ENCODE peak calls at places on chromosomes 7 and 10, in seven cellular contexts. W is activated T-cell treated with anti-CD3 and anti-CD28 coated beads, Interleukin-2, amount 50 U/mL, for 48 hours; H is ACHN; V is AG08396; F is heart right ventricle; M is WTC11; Z is GM12865. X is an unnamed sample.

GRCh38 chr7:98387544-98388226 is 13.2 kb downstream of the BAIAP2L1 start:
- DNase-seq in Z (no peak), F (no peak), M (no peak), H (no peak), W (no peak), V (no peak), X (no peak)

GRCh38 chr7:117165656-117166055 is 157.2 kb downstream of the WNT2 start:
- DNase-seq in F (no peak), V (no peak), M (no peak), W (no peak), H (no peak), Z (peak; percentile 22), X (no peak)

GRCh38 chr7:32928785-32929184 is 28.5 kb upstream of the FKBP9 start:
- DNase-seq in M (no peak), F (no peak), V (no peak), W (no peak), H (no peak), Z (no peak), X (no peak)

GRCh38 chr7:1242601-1243289 is 10.1 kb downstream of the UNCX start:
- DNase-seq in M (no peak), H (no peak), F (no peak), V (no peak), Z (no peak), W (peak; percentile 35), X (no peak)

GRCh38 chr10:133379801-133380666 is 972 bp downstream of the PAOX start:
- DNase-seq in F (no peak), W (no peak), M (no peak), V (no peak), H (no peak), Z (no peak), X (no peak)

GRCh38 chr7:945147-945555 is 9.3 kb downstream of the ADAP1 start:
- DNase-seq in M (no peak), W (no peak), Z (no peak), F (peak; percentile 6), H (no peak), V (no peak), X (no peak)

GRCh38 chr7:1341995-1342645 is 109.4 kb downstream of the UNCX start:
- DNase-seq in H (no peak), W (no peak), F (no peak), M (no peak), Z (no peak), V (no peak), X (no peak)

GRCh38 chr7:85630904-85631582 is 444.2 kb upstream of the SEMA3D start:
- DNase-seq in W (no peak), M (no peak), H (no peak), V (no peak), Z (no peak), F (no peak), X (no peak)

GRCh38 chr7:152435384-152436278 is at the start of gene KMT2C:
- DNase-seq in F (peak; percentile 69), H (peak; percentile 66), W (peak; percentile 65), Z (peak; percentile 68), V (peak; percentile 75), M (peak; percentile 40), X (peak; percentile 73)

GRCh38 chr7:87223666-87224065 is 4.1 kb upstream of the TMEM243 start:
- DNase-seq in F (no peak), W (no peak), V (peak; percentile 24), M (no peak), Z (no peak), H (no peak), X (no peak)

GRCh38 chr10:122561212-122561611 is 658 bp downstream of the DMBT1 start:
- DNase-seq in M (no peak), W (no peak), Z (no peak), H (peak; percentile 37), F (no peak), V (peak; percentile 10), X (no peak)

GRCh38 chr7:80247144-80247543 is 112.5 kb downstream of the GNAI1 start:
- DNase-seq in F (no peak), M (no peak), W (no peak), H (no peak), V (peak; percentile 50), Z (no peak), X (no peak)

GRCh38 chr10:64528294-64529002 is 1007.2 kb downstream of the REEP3 start:
- DNase-seq in Z (no peak), W (no peak), M (no peak), V (no peak), H (no peak), F (no peak), X (no peak)

GRCh38 chr7:140062528-140063299 is at the start of gene PARP12:
- DNase-seq in Z (peak; percentile 95), F (peak; percentile 93), V (peak; percentile 91), M (peak; percentile 78), H (peak; percentile 95), W (peak; percentile 91), X (peak; percentile 90)

GRCh38 chr10:12735843-12736462 is 265.6 kb downstream of the CCDC3 start:
- DNase-seq in V (no peak), F (no peak), W (no peak), M (no peak), Z (no peak), H (no peak), X (no peak)

GRCh38 chr7:42691030-42691639 is 220.7 kb downstream of the C7orf25 start:
- DNase-seq in H (peak; percentile 54), W (no peak), M (peak; percentile 32), V (peak; percentile 27), Z (peak; percentile 20), F (no peak), X (no peak)

GRCh38 chr10:24574578-24575155 is 149.0 kb downstream of the ARHGAP21 start:
- DNase-seq in Z (no peak), W (no peak), F (no peak), V (no peak), H (no peak), M (no peak), X (no peak)

GRCh38 chr10:70753841-70754621 is 31.1 kb downstream of the TBATA start:
- DNase-seq in H (peak; percentile 46), Z (no peak), F (no peak), V (peak; percentile 62), M (peak; percentile 36), W (no peak), X (no peak)

GRCh38 chr7:74164985-74165456 is 9.1 kb upstream of the EIF4H start:
- DNase-seq in Z (no peak), F (no peak), V (no peak), W (no peak), M (peak; percentile 49), H (peak; percentile 58), X (peak; percentile 69)

GRCh38 chr10:100528123-100528884 is 1.4 kb downstream of the NDUFB8 start:
- DNase-seq in F (no peak), H (no peak), W (no peak), V (no peak), M (no peak), Z (peak; percentile 46), X (no peak)

GRCh38 chr10:124640538-124641231 is 103.5 kb downstream of the FAM53B start:
- DNase-seq in Z (peak; percentile 40), M (no peak), H (no peak), V (no peak), F (peak; percentile 48), W (no peak), X (peak; percentile 68)

GRCh38 chr7:46663025-46663424 is 742.0 kb upstream of the IGFBP3 start:
- DNase-seq in M (no peak), V (no peak), F (no peak), Z (peak; percentile 79), H (no peak), W (no peak), X (no peak)

GRCh38 chr7:12570529-12571461 is at the start of gene SCIN:
- DNase-seq in V (peak; percentile 16), W (peak; percentile 48), M (peak; percentile 55), Z (peak; percentile 33), F (peak; percentile 19), H (peak; percentile 92), X (no peak)

GRCh38 chr7:112088484-112089016 is 117.6 kb downstream of the DOCK4 start:
- DNase-seq in H (no peak), F (no peak), W (no peak), V (no peak), Z (no peak), M (no peak), X (no peak)